ENCODE peak calls at places on chromosomes 3 and 15, in eight cellular contexts. B, X, T, C, Y, L, I and U are unnamed samples.

GRCh38 chr3:89223188-89223587 is 115.8 kb downstream of the EPHA3 start:
- DNase-seq in B (no peak), X (no peak), T (no peak), C (no peak), Y (no peak), L (no peak), I (no peak), U (no peak)

GRCh38 chr3:54530091-54530490 is 397.8 kb downstream of the LRTM1 start:
- DNase-seq in B (no peak), X (no peak), T (no peak), C (no peak), Y (no peak), L (no peak), I (no peak), U (no peak)

GRCh38 chr3:11545186-11545851 is 98.4 kb downstream of the VGLL4 start:
- DNase-seq in B (no peak), X (no peak), T (no peak), C (no peak), Y (no peak), L (peak), I (no peak), U (no peak)

GRCh38 chr3:95167748-95168147 is 1104.9 kb downstream of the NSUN3 start:
- DNase-seq in B (no peak), X (no peak), T (no peak), C (no peak), Y (no peak), L (no peak), I (no peak), U (no peak)

GRCh38 chr15:31200735-31201151 is 99.2 kb upstream of the TRPM1 start:
- DNase-seq in B (peak), X (peak), T (peak), C (peak), Y (peak), L (peak), I (no peak), U (peak)

GRCh38 chr3:36648241-36649034 is 115.9 kb downstream of the DCLK3 start:
- DNase-seq in B (peak), X (peak), T (no peak), C (no peak), Y (peak), L (no peak), I (peak), U (peak)

GRCh38 chr3:62133015-62133414 is 240.3 kb downstream of the FEZF2 start:
- DNase-seq in B (no peak), X (no peak), T (no peak), C (no peak), Y (no peak), L (no peak), I (no peak), U (no peak)

GRCh38 chr3:41131224-41131623 is 68.1 kb upstream of the CTNNB1 start:
- DNase-seq in B (peak), X (peak), T (no peak), C (no peak), Y (peak), L (no peak), I (no peak), U (peak)

GRCh38 chr3:8856721-8857120 is 87.3 kb upstream of the OXTR start:
- DNase-seq in B (peak), X (no peak), T (no peak), C (no peak), Y (peak), L (no peak), I (no peak), U (peak)

GRCh38 chr3:188124184-188124583 is 29.8 kb upstream of the LPP start:
- DNase-seq in B (no peak), X (peak), T (no peak), C (no peak), Y (no peak), L (no peak), I (no peak), U (peak)

GRCh38 chr3:31491660-31492059 is 41.1 kb upstream of the STT3B start:
- DNase-seq in B (no peak), X (no peak), T (no peak), C (no peak), Y (no peak), L (no peak), I (no peak), U (no peak)

GRCh38 chr3:113097821-113098516 is 107.2 kb downstream of the GTPBP8 start:
- DNase-seq in B (peak), X (peak), T (no peak), C (no peak), Y (peak), L (no peak), I (peak), U (peak)

GRCh38 chr15:96412919-96413231 is 82.4 kb downstream of the NR2F2 start:
- DNase-seq in B (no peak), X (peak), T (no peak), C (no peak), Y (no peak), L (no peak), I (no peak), U (no peak)

GRCh38 chr3:182919866-182920357 is 60.4 kb downstream of the DCUN1D1 start:
- DNase-seq in B (no peak), X (no peak), T (no peak), C (no peak), Y (no peak), L (no peak), I (no peak), U (no peak)

GRCh38 chr3:16665282-16665741 is 60.1 kb upstream of the DAZL start:
- DNase-seq in B (peak), X (no peak), T (no peak), C (no peak), Y (no peak), L (no peak), I (no peak), U (peak)

GRCh38 chr3:156747046-156747445 is 72.7 kb downstream of the TIPARP start:
- DNase-seq in B (no peak), X (no peak), T (no peak), C (no peak), Y (no peak), L (no peak), I (no peak), U (no peak)

GRCh38 chr3:156749244-156749643 is 74.9 kb downstream of the TIPARP start:
- DNase-seq in B (peak), X (no peak), T (no peak), C (no peak), Y (no peak), L (no peak), I (no peak), U (peak)

GRCh38 chr3:156750191-156750873 is 75.8 kb upstream of the LEKR1 start:
- DNase-seq in B (peak), X (peak), T (no peak), C (no peak), Y (no peak), L (peak), I (no peak), U (peak)

GRCh38 chr3:156750874-156751245 is 75.3 kb upstream of the LEKR1 start:
- DNase-seq in B (peak), X (peak), T (no peak), C (no peak), Y (no peak), L (no peak), I (no peak), U (peak)

DNA sequence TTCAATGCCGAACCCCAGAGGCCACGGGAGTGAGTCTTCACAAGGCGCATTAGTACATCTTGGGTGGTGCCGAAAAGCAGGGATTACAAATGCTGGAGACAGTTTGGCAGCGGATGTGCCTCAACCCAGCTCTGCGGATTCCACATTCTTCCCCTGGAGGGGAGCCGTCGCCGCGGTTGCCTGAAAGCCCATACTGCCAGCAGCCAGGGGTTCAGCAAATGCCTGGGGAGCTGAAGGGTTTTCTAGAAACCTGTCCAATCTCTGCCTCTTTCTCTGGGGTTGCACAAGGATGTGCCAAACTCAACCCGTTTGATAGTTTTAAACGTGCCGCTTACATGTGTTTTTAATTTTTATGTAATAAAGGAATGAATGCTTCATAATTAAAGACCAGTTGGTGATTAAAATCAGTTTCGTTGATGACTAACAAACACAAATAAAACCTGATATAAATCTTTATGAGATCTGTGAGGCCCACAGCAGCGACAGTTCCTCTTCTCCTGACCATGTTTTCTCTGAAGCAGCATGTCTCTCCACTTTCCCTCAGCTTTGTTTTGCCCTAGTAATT is 74.6 kb upstream of the LEKR1 start:
- DNase-seq in B (peak), X (peak), T (no peak), C (no peak), Y (peak), L (peak), I (no peak), U (peak)
- TF ChIP-seq CTCF in B (peak), X (peak), T (no peak), C (no peak), Y (peak), L (peak), I (no peak), U (peak)

GRCh38 chr3:150577854-150578253 is 25.3 kb upstream of the SELENOT start:
- DNase-seq in B (no peak), X (peak), T (no peak), C (no peak), Y (no peak), L (no peak), I (no peak), U (no peak)
- TF ChIP-seq CTCF in B (no peak), X (peak), T (no peak), C (no peak), Y (no peak), L (peak), I (peak), U (peak)

GRCh38 chr3:179653106-179653776 is 401 bp downstream of the USP13 start:
- DNase-seq in B (peak), X (peak), T (peak), C (peak), Y (peak), L (peak), I (no peak), U (peak)
- TF ChIP-seq CTCF in B (no peak), X (no peak), T (no peak), C (no peak), Y (peak), L (no peak), I (no peak), U (peak)

GRCh38 chr15:37764733-37765191 is 169.7 kb upstream of the TMCO5A start:
- DNase-seq in B (peak), X (peak), T (no peak), C (no peak), Y (peak), L (peak), I (no peak), U (peak)
- TF ChIP-seq CTCF in B (peak), X (peak), T (peak), C (peak), Y (peak), L (peak), I (peak), U (peak)

GRCh38 chr3:123444744-123445143 is 4.1 kb downstream of the ADCY5 start:
- DNase-seq in B (no peak), X (no peak), T (no peak), C (no peak), Y (no peak), L (no peak), I (no peak), U (no peak)
- TF ChIP-seq CTCF in B (peak), X (no peak), T (no peak), C (no peak), Y (no peak), L (peak), I (peak), U (no peak)

GRCh38 chr3:155496206-155496605 is 202.7 kb upstream of the STRIT1 start:
- DNase-seq in B (no peak), X (no peak), T (no peak), C (no peak), Y (no peak), L (no peak), I (no peak), U (no peak)

GRCh38 chr3:155495387-155495786 is 201.9 kb upstream of the STRIT1 start:
- DNase-seq in B (peak), X (no peak), T (no peak), C (no peak), Y (peak), L (no peak), I (no peak), U (peak)

GRCh38 chr3:155492841-155493240 is 199.4 kb upstream of the STRIT1 start:
- DNase-seq in B (no peak), X (no peak), T (no peak), C (no peak), Y (peak), L (no peak), I (no peak), U (no peak)

GRCh38 chr3:155494332-155494731 is 200.8 kb upstream of the STRIT1 start:
- DNase-seq in B (no peak), X (no peak), T (peak), C (no peak), Y (no peak), L (no peak), I (no peak), U (no peak)

GRCh38 chr3:155491696-155492095 is 198.2 kb upstream of the STRIT1 start:
- DNase-seq in B (no peak), X (no peak), T (no peak), C (no peak), Y (no peak), L (no peak), I (no peak), U (no peak)
- TF ChIP-seq CTCF in B (no peak), X (no peak), T (no peak), C (no peak), Y (no peak), L (peak), I (peak), U (no peak)

DNA sequence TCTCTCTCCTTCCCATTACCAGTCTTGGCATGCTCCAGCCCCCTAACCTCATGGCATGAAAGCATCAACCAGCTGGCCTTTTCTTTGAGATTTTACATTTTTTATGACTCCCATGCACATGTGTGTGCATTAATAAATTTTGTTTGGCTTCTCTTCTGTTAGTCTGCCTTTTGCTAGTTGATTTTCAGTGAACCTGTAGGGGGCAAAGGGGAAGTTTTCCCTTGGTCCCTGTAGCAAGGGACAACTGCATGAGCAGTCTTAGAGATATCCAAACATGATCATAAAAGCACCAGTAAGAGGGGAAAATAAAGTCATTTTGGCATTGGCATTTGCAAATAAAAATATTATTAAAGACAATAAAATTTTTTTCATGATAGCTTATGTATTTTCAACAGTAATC is 73.7 kb downstream of the OXSM start:
- DNase-seq in B (no peak), X (no peak), T (no peak), C (no peak), Y (no peak), L (no peak), I (no peak), U (no peak)
- TF ChIP-seq CTCF in B (peak), X (peak), T (no peak), C (no peak), Y (peak), L (peak), I (peak), U (no peak)

GRCh38 chr3:46078712-46079400 is 51.6 kb upstream of the XCR1 start:
- DNase-seq in B (peak), X (peak), T (peak), C (peak), Y (peak), L (peak), I (peak), U (peak)

GRCh38 chr3:46080124-46080991 is 53.1 kb upstream of the XCR1 start:
- DNase-seq in B (no peak), X (peak), T (no peak), C (no peak), Y (no peak), L (no peak), I (no peak), U (no peak)

GRCh38 chr3:46071222-46071621 is 43.9 kb upstream of the XCR1 start:
- DNase-seq in B (no peak), X (no peak), T (no peak), C (no peak), Y (no peak), L (no peak), I (no peak), U (no peak)

GRCh38 chr3:46075816-46076215 is 48.5 kb upstream of the XCR1 start:
- DNase-seq in B (no peak), X (no peak), T (no peak), C (no peak), Y (no peak), L (no peak), I (no peak), U (no peak)

GRCh38 chr3:46076606-46077005 is 49.3 kb upstream of the XCR1 start:
- DNase-seq in B (no peak), X (no peak), T (no peak), C (no peak), Y (no peak), L (no peak), I (no peak), U (peak)
- TF ChIP-seq CTCF in B (peak), X (peak), T (no peak), C (peak), Y (peak), L (no peak), I (peak), U (peak)

DNA sequence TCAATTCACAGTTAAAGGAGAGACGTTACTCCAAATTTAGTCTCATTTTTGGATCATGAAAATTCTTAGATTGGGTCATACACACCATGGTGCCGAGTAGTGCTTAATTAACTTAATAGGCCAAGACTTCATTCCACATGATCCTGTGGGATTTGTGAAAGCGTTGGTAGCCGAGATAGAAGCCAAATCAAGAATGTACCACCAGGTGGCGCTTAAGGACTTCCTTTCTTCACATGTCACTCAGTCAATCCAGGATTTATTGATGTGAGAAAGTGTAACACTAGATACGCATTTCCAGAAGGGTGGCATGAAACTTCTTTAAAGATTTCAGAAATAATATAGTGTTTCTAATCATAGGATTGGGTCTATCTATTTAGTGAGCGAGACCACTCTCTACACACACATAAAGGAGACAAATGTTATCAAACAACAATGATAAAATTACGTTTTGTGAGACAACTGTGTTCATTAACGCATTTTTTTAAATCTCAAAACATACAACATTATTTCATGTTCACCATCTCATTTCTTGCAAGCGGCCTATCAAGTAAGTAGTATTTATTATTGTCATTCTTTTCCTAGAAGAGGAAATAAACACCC is 436.1 kb downstream of the CHL1 start:
- DNase-seq in B (peak), X (peak), T (no peak), C (peak), Y (peak), L (peak), I (peak), U (peak)
- TF ChIP-seq CTCF in B (peak), X (peak), T (peak), C (no peak), Y (peak), L (peak), I (peak), U (peak)

GRCh38 chr15:57969355-57969754 is 96.2 kb downstream of the ALDH1A2 start:
- DNase-seq in B (peak), X (peak), T (no peak), C (no peak), Y (no peak), L (no peak), I (no peak), U (peak)
- TF ChIP-seq CTCF in B (peak), X (peak), T (no peak), C (no peak), Y (no peak), L (peak), I (peak), U (peak)